ENCODE peak calls at places on chromosomes 2 and 18, in ten cellular contexts. M is left kidney; F is D721Med; A is substantia nigra; K is GM13977; O is brain microvascular endothelial cell; Z is pons; R is foreskin melanocyte; L is stimulated activated CD4-positive, alpha-beta T cell treated with anti-CD3 and anti-CD28 coated beads, Interleukin-4, amount 100 ng/mL, for 24 hours; V is activated CD4-positive, alpha-beta T cell treated with anti-CD3 and anti-CD28 coated beads, Interleukin-2, amount 50 U/mL, for 48 hours. J is an unnamed sample.
A peak's percentile ranks its signal among the peaks of the same experiment; 100 is the strongest.

GRCh38 chr2:168583710-168584521 is 127.8 kb downstream of the CERS6 start:
- DNase-seq in M (no peak), F (no peak), A (no peak), K (no peak), O (peak; percentile 48), Z (no peak), R (peak; percentile 11), L (no peak), V (no peak), J (no peak)

GRCh38 chr2:24238158-24238557 is 63.3 kb downstream of the FAM228A start:
- DNase-seq in M (no peak), F (no peak), A (no peak), K (no peak), O (no peak), Z (no peak), R (no peak), L (no peak), V (no peak), J (no peak)

GRCh38 chr2:149422337-149422990 is 92.1 kb downstream of the LYPD6 start:
- DNase-seq in M (no peak), F (no peak), A (no peak), K (no peak), O (peak; percentile 10), Z (no peak), R (no peak), L (no peak), V (no peak), J (no peak)

GRCh38 chr18:37476182-37476581 is 89.4 kb downstream of the CELF4 start:
- DNase-seq in M (peak; percentile 52), F (peak; percentile 71), A (no peak), K (peak; percentile 60), O (peak; percentile 2), Z (peak; percentile 21), R (peak; percentile 16), L (no peak), V (peak; percentile 27), J (peak; percentile 23)

GRCh38 chr2:55875434-55876135 is 48.0 kb downstream of the EFEMP1 start:
- DNase-seq in M (peak; percentile 75), F (no peak), A (no peak), K (no peak), O (peak; percentile 61), Z (no peak), R (no peak), L (no peak), V (no peak), J (no peak)

GRCh38 chr2:126849991-126850535 is 48.6 kb upstream of the TEX51 start:
- DNase-seq in M (no peak), F (no peak), A (no peak), K (no peak), O (no peak), Z (no peak), R (no peak), L (no peak), V (no peak), J (no peak)

GRCh38 chr2:14872779-14873325 is 240.3 kb downstream of the LRATD1 start:
- DNase-seq in M (no peak), F (no peak), A (no peak), K (no peak), O (no peak), Z (no peak), R (no peak), L (no peak), V (peak; percentile 5), J (no peak)

GRCh38 chr2:237558918-237559645 is 7.3 kb upstream of the PRLH start:
- DNase-seq in M (peak; percentile 80), F (no peak), A (no peak), K (no peak), O (no peak), Z (no peak), R (peak; percentile 64), L (no peak), V (no peak), J (no peak)

GRCh38 chr2:71827146-71827874 is 320.4 kb downstream of the CYP26B1 start:
- DNase-seq in M (no peak), F (no peak), A (no peak), K (no peak), O (no peak), Z (no peak), R (no peak), L (no peak), V (no peak), J (no peak)

GRCh38 chr2:1790996-1791395 is 46.7 kb upstream of the PXDN start:
- DNase-seq in M (no peak), F (no peak), A (no peak), K (no peak), O (no peak), Z (no peak), R (no peak), L (no peak), V (no peak), J (no peak)

GRCh38 chr2:74457549-74458131 is 598 bp upstream of the WBP1 start:
- DNase-seq in M (peak; percentile 93), F (no peak), A (peak; percentile 83), K (peak; percentile 82), O (no peak), Z (no peak), R (no peak), L (peak; percentile 82), V (peak; percentile 87), J (peak; percentile 84)

GRCh38 chr18:59419386-59419785 is 60.3 kb upstream of the LMAN1 start:
- DNase-seq in M (no peak), F (no peak), A (no peak), K (no peak), O (no peak), Z (no peak), R (no peak), L (no peak), V (no peak), J (no peak)

GRCh38 chr18:60044290-60045006 is 144.7 kb downstream of the PMAIP1 start:
- DNase-seq in M (no peak), F (no peak), A (no peak), K (no peak), O (no peak), Z (no peak), R (no peak), L (no peak), V (no peak), J (no peak)

GRCh38 chr2:68379184-68379708 is 14.2 kb downstream of the PLEK start:
- DNase-seq in M (no peak), F (no peak), A (no peak), K (no peak), O (no peak), Z (no peak), R (no peak), L (peak; percentile 28), V (no peak), J (peak; percentile 35)

GRCh38 chr2:169796441-169796840 is 2.2 kb upstream of the SSB start:
- DNase-seq in M (no peak), F (no peak), A (no peak), K (no peak), O (no peak), Z (no peak), R (no peak), L (no peak), V (no peak), J (no peak)

GRCh38 chr2:75211371-75211770 is 12.1 kb upstream of the TACR1 start:
- DNase-seq in M (no peak), F (no peak), A (no peak), K (no peak), O (no peak), Z (no peak), R (no peak), L (no peak), V (no peak), J (no peak)

GRCh38 chr2:127053731-127054603 is 53.0 kb downstream of the BIN1 start:
- DNase-seq in M (no peak), F (no peak), A (no peak), K (no peak), O (no peak), Z (no peak), R (no peak), L (no peak), V (no peak), J (no peak)

GRCh38 chr2:38697116-38697840 is 31.4 kb downstream of the GALM start:
- DNase-seq in M (no peak), F (no peak), A (no peak), K (no peak), O (no peak), Z (no peak), R (no peak), L (peak; percentile 46), V (peak; percentile 50), J (peak; percentile 33)

GRCh38 chr2:95062247-95062646 is 36.7 kb downstream of the MAL start:
- DNase-seq in M (no peak), F (no peak), A (no peak), K (no peak), O (no peak), Z (no peak), R (no peak), L (no peak), V (peak; percentile 3), J (no peak)

GRCh38 chr18:13558790-13559189 is 167.6 kb downstream of the FAM210A start:
- DNase-seq in M (no peak), F (no peak), A (no peak), K (no peak), O (no peak), Z (no peak), R (no peak), L (no peak), V (no peak), J (no peak)

GRCh38 chr2:143128681-143129580 is at the start of gene ARHGAP15:
- DNase-seq in M (no peak), F (no peak), A (no peak), K (peak; percentile 48), O (no peak), Z (peak; percentile 67), R (no peak), L (peak; percentile 77), V (peak; percentile 71), J (peak; percentile 79)

GRCh38 chr2:208872591-208872990 is 466.0 kb downstream of the PTH2R start:
- DNase-seq in M (no peak), F (no peak), A (no peak), K (no peak), O (no peak), Z (no peak), R (peak; percentile 96), L (no peak), V (no peak), J (no peak)

GRCh38 chr2:18883626-18884456 is 294.5 kb upstream of the NT5C1B start:
- DNase-seq in M (no peak), F (no peak), A (no peak), K (no peak), O (peak; percentile 20), Z (no peak), R (peak; percentile 29), L (no peak), V (no peak), J (no peak)

GRCh38 chr2:173218331-173219056 is 136.2 kb upstream of the CDCA7 start:
- DNase-seq in M (peak; percentile 52), F (no peak), A (no peak), K (no peak), O (no peak), Z (no peak), R (peak; percentile 76), L (no peak), V (no peak), J (no peak)

GRCh38 chr2:79910643-79911042 is 393.9 kb downstream of the LRRTM1 start:
- DNase-seq in M (no peak), F (no peak), A (no peak), K (no peak), O (no peak), Z (peak; percentile 26), R (peak; percentile 68), L (no peak), V (no peak), J (no peak)

GRCh38 chr2:239363946-239364637 is 36.7 kb downstream of the HDAC4 start:
- DNase-seq in M (no peak), F (no peak), A (no peak), K (no peak), O (no peak), Z (no peak), R (no peak), L (no peak), V (no peak), J (peak; percentile 57)

GRCh38 chr18:55302337-55302833 is 285.6 kb downstream of the TCF4 start:
- DNase-seq in M (no peak), F (no peak), A (no peak), K (no peak), O (no peak), Z (no peak), R (no peak), L (no peak), V (no peak), J (no peak)

GRCh38 chr18:3069671-3070433 is 56.9 kb upstream of the LPIN2 start:
- DNase-seq in M (no peak), F (no peak), A (no peak), K (no peak), O (no peak), Z (no peak), R (no peak), L (no peak), V (no peak), J (no peak)